ENCODE peak calls at places on chromosome 20, in six cellular contexts. I is left ventricle myocardium inferior, F is astrocyte, A is OCI-LY7, W is IMR-90, P is NB4. N is an unnamed sample.

GRCh38 chr20:36368400-36368799 is 62.3 kb downstream of the DLGAP4 start:
- DNase-seq in I (no peak), F (no peak), A (no peak), W (no peak), P (no peak), N (no peak)

GRCh38 chr20:57404419-57405072 is 13.3 kb downstream of the RBM38 start:
- DNase-seq in I (no peak), F (no peak), A (no peak), W (no peak), P (no peak), N (no peak)

GRCh38 chr20:23533161-23533560 is 35.1 kb downstream of the CST9L start:
- DNase-seq in I (no peak), F (no peak), A (no peak), W (no peak), P (no peak), N (no peak)

GRCh38 chr20:48463916-48464315 is 363.9 kb downstream of the PREX1 start:
- DNase-seq in I (no peak), F (peak; percentile 74), A (no peak), W (peak; percentile 63), P (no peak), N (peak; percentile 34)

GRCh38 chr20:14632906-14633305 is 295.5 kb upstream of the FLRT3 start:
- DNase-seq in I (peak; percentile 14), F (no peak), A (no peak), W (no peak), P (peak; percentile 61), N (no peak)

GRCh38 chr20:48995599-48995998 is 50.5 kb upstream of the CSE1L start:
- DNase-seq in I (no peak), F (no peak), A (no peak), W (no peak), P (no peak), N (no peak)

GRCh38 chr20:19552144-19552895 is 205.7 kb upstream of the RIN2 start:
- DNase-seq in I (no peak), F (no peak), A (no peak), W (peak; percentile 3), P (peak; percentile 5), N (no peak)

GRCh38 chr20:11906626-11907480 is 10.8 kb upstream of the BTBD3 start:
- DNase-seq in I (no peak), F (peak; percentile 25), A (no peak), W (no peak), P (no peak), N (no peak)

GRCh38 chr20:1389703-1390385 is 3.0 kb downstream of the FKBP1A start:
- DNase-seq in I (no peak), F (no peak), A (no peak), W (no peak), P (no peak), N (peak; percentile 88)

GRCh38 chr20:14098261-14098660 is 102.9 kb downstream of the MACROD2 start:
- DNase-seq in I (no peak), F (no peak), A (no peak), W (no peak), P (no peak), N (no peak)

GRCh38 chr20:30630761-30631160 is 626.7 kb upstream of the DEFB115 start:
- DNase-seq in I (no peak), F (no peak), A (no peak), W (no peak), P (no peak), N (no peak)

GRCh38 chr20:25272223-25273000 is 24.5 kb downstream of the PYGB start:
- DNase-seq in I (peak; percentile 7), F (no peak), A (no peak), W (no peak), P (no peak), N (no peak)

GRCh38 chr20:44460795-44461141 is 14.9 kb upstream of the TTPAL start:
- DNase-seq in I (no peak), F (no peak), A (peak; percentile 56), W (peak; percentile 23), P (peak; percentile 58), N (peak; percentile 67)

GRCh38 chr20:20490673-20491072 is 122.8 kb downstream of the INSM1 start:
- DNase-seq in I (no peak), F (no peak), A (no peak), W (no peak), P (no peak), N (no peak)

GRCh38 chr20:24683676-24684075 is 214.2 kb downstream of the SYNDIG1 start:
- DNase-seq in I (no peak), F (no peak), A (no peak), W (no peak), P (no peak), N (peak; percentile 28)

DNA sequence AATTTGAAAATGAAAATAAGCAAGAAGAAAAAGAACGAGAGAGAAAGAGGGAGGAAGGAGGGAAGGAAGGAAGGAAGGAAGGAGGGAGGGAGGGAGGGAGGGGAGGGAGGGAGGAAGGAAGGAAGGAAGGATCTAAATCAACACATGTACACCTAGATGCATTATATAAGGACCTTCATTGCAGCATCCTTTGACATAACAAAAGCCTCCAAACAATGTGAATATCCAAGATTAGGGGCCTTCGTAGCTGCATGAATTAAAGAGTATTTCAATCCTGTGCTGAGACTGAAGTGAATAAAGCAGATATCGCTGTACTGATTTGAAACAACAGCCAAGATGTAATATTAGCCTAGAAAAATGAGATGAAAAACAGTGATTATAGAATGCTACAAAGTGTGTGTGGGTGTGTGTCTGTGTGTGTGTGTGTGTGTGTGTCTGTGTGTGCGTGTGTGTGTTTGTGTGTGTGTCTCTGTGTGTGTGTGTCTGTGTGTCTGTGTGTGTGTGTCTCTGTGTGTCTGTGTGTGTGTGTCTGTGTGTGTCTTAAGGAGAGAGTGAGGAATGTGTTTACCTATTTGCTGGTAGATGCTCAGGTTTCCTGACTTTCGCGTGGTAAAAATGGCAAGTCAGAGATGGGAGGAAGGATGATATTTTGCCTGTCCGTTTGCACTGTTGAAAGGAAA is 129.0 kb upstream of the PTPN1 start:
- DNase-seq in I (no peak), F (no peak), A (no peak), W (no peak), P (no peak), N (no peak)
- TF ChIP-seq CTCF in I (no peak), F (no peak), A (peak; percentile 4), W (no peak), P (no peak), N (no peak)

GRCh38 chr20:63178445-63178818 is 37.5 kb downstream of the YTHDF1 start:
- DNase-seq in I (no peak), F (no peak), A (no peak), W (no peak), P (no peak), N (no peak)
- H3K4me3 ChIP-seq in I (peak overlapping the region; percentile 55), F (no peak overlapping the region), A (no peak overlapping the region), W (no peak overlapping the region), P (no peak overlapping the region), N (no peak overlapping the region)

DNA sequence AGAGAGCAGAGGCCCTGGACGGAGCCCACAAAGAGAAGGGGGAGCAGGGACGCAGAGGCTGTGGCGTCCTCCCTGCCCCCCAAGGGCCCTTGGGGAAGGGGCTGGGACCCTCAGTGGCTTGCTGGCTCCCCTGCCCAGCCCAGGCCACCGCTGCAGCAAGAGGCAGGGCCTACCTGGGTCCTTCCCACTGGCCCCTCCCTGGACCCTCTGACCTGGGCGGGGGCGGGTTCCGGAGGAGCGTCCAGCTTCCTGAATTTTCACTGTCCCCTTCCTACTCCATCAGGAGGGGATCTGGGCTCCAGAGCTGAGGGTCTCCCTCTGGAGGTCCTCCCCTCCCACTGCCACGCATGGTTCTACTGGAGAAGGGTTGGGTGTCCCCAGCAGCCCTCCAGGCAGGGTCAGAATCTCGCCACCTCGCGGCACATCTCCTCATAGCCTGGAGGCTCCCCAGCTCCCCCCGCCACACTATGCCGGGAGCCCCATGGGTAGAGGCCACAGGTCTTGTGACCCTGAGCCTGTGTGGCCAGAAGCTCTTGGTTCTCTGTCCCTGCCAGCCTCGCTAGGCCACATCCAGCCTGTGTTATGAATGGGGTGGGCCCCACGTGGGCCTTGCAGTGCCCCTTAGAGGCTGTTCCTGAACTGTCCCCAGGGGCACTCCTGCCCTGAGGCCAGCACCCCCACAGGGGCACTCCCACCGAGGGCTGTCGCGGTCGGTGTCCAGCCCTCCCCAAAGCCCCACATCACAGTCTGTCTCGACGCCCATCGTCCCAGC is 1.0 kb upstream of the SOX18 start:
- DNase-seq in I (no peak), F (no peak), A (no peak), W (no peak), P (peak; percentile 65), N (no peak)
- TF ChIP-seq CTCF in I (peak; percentile 22), F (no peak), A (no peak), W (no peak), P (no peak), N (no peak)

DNA sequence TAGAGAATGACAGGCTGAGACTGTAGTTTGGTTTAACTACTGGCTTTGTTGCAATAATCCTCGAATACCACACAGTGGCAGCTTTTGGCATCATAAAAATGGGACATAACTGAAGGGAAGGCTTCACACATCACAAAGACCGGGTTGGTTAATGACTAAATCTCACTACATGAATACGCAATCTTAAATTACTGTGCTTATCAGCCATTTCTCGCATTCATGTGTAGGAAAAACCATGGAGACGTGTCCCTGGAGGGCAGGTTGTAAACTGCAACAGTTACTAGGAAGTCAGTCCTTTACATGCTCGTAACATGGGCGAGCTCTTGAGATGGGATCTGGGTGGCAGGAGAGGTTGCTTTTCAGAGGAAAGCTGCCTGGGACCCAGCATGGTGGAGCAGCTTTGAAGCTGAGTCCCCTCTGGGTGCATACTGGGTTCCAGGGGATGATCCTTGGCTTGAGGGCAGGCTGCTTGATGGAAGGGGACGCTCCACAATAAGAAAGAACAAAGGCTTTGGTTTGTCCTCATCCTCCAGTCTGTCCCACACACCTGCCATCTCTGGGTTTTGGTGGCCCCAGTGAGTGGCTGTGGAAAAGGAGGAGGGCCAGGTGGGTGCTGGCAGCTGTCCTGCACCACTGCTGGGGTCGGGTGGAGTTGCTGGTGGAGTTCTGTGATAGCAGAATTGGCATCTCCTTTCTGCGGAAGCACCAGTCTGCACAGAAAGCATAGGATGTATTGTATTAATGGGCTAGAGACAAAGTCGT is 2.1 kb downstream of the RPS21 start:
- DNase-seq in I (no peak), F (no peak), A (peak; percentile 29), W (no peak), P (no peak), N (no peak)
- H3K4me3 ChIP-seq in I (no peak overlapping the region), F (no peak overlapping the region), A (peak overlapping the region; percentile 100), W (no peak overlapping the region), P (peak overlapping the region; percentile 99), N (no peak overlapping the region)

DNA sequence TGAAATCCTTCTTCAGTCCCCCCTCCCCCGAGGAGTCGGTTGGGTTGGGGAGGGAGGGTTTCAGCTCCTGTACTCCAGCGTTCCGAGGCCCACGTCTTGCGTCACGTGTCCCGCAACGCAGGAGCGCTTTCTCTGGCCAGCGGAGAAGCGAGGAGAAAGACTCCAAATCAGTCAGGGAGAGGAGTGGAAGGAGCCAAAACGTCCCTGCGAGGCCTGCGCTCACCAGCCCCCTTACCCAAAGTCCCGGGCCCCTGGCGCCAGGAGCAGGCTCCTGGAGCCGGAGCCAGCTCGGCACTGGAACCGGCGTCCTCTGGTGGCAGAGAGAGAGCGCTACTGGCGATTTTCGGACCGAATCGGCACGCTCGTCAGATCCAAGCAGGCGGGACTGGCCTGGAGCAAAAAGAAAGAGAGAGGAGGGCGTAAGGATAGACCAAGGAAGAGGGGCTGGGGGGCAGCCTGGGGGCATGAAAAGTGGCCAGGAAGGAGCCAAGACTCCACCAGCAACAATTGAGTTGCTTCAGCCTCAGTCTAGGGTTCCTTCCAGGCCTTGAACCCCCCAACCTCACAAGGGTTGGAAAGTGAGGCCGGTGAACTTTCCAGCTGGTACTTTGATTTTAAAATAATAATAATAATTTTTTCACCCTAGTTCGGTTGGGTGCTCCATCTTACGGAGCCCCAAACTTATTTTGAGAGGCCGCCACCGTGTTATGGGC is at the start of gene GNAS:
- DNase-seq in I (peak; percentile 58), F (peak; percentile 27), A (peak; percentile 65), W (peak; percentile 60), P (peak; percentile 54), N (peak; percentile 64)
- TF ChIP-seq CTCF in I (peak; percentile 77), F (peak; percentile 34), A (peak; percentile 74), W (peak; percentile 69), P (peak; percentile 45), N (peak; percentile 83)

N was measured in fibroblast of the aortic adventitia.